ENCODE peak calls at places on chromosomes 5 and 9, in seven cellular contexts. X, I, B, G, W, Z and F are unnamed samples.

GRCh38 chr9:128684325-128685021 is 4.5 kb upstream of the SET start:
- DNase-seq in W (peak; percentile 77), B (peak; percentile 87), G (no peak), I (peak; percentile 94), X (peak; percentile 60), Z (peak; percentile 78), F (no peak)

GRCh38 chr5:142275496-142275895 is 49.3 kb downstream of the SPRY4 start:
- DNase-seq in G (no peak), W (no peak), X (no peak), Z (no peak), I (peak; percentile 98), B (no peak), F (no peak)

GRCh38 chr5:140055152-140055551 is 12.1 kb upstream of the NRG2 start:
- DNase-seq in X (no peak), I (no peak), W (no peak), B (no peak), G (no peak), Z (no peak), F (no peak)

GRCh38 chr5:66987949-66988838 is 208.4 kb downstream of the CD180 start:
- DNase-seq in Z (no peak), I (no peak), B (no peak), W (no peak), G (no peak), X (peak; percentile 32), F (no peak)

GRCh38 chr5:59134770-59135169 is 551.9 kb downstream of the RAB3C start:
- DNase-seq in Z (no peak), I (no peak), W (no peak), G (no peak), X (no peak), B (no peak), F (no peak)

GRCh38 chr5:170484459-170484831 is 19.4 kb upstream of the KCNIP1 start:
- DNase-seq in B (no peak), Z (no peak), X (no peak), W (no peak), I (no peak), G (no peak), F (no peak)

GRCh38 chr9:107711528-107711927 is 222.0 kb upstream of the KLF4 start:
- DNase-seq in Z (no peak), B (peak; percentile 29), W (no peak), I (peak; percentile 88), X (peak; percentile 80), G (peak; percentile 87), F (peak; percentile 73)

GRCh38 chr5:55234171-55234700 is 828 bp upstream of the CCNO start:
- DNase-seq in G (no peak), Z (no peak), I (peak; percentile 47), B (no peak), X (peak; percentile 38), W (no peak), F (no peak)

GRCh38 chr5:179123109-179123426 is 62.9 kb downstream of the ZNF354C start:
- DNase-seq in Z (peak; percentile 17), I (no peak), G (no peak), W (no peak), B (no peak), X (no peak), F (no peak)

GRCh38 chr9:131330814-131331600 is 41.5 kb downstream of the PLPP7 start:
- DNase-seq in G (no peak), X (no peak), Z (peak; percentile 80), I (no peak), B (no peak), W (no peak), F (no peak)

GRCh38 chr5:134438268-134438622 is 26.6 kb upstream of the CDKN2AIPNL start:
- DNase-seq in G (peak; percentile 19), I (peak; percentile 40), X (peak; percentile 79), W (no peak), B (no peak), Z (no peak), F (no peak)

GRCh38 chr5:141681695-141682641 is at the start of gene ARAP3:
- DNase-seq in X (peak; percentile 83), B (peak; percentile 72), G (peak; percentile 49), W (peak; percentile 79), Z (peak; percentile 88), I (peak; percentile 86), F (peak; percentile 43)

GRCh38 chr9:93116049-93116961 is 17.7 kb downstream of the NINJ1 start:
- DNase-seq in X (no peak), Z (no peak), G (no peak), B (peak; percentile 93), W (peak; percentile 83), I (no peak), F (no peak)

GRCh38 chr5:132237141-132237540 is 9.5 kb upstream of the P4HA2 start:
- DNase-seq in B (no peak), X (no peak), G (no peak), Z (no peak), W (peak; percentile 15), I (no peak), F (no peak)

GRCh38 chr5:9358961-9359686 is 186.8 kb downstream of the SEMA5A start:
- DNase-seq in B (no peak), X (peak; percentile 86), I (peak; percentile 48), G (peak; percentile 51), Z (no peak), W (no peak), F (peak; percentile 71)

GRCh38 chr5:174622067-174622466 is 102.3 kb upstream of the MSX2 start:
- DNase-seq in I (no peak), Z (no peak), B (no peak), X (no peak), W (no peak), G (no peak), F (no peak)

GRCh38 chr5:175657593-175658271 is at the start of gene HRH2:
- DNase-seq in B (peak; percentile 89), W (peak; percentile 33), Z (peak; percentile 71), G (no peak), X (no peak), I (peak; percentile 14), F (no peak)

GRCh38 chr9:10697044-10697443 is 84.2 kb upstream of the PTPRD start:
- DNase-seq in X (no peak), I (no peak), G (no peak), Z (no peak), B (no peak), W (no peak), F (no peak)

GRCh38 chr9:128114326-128115186 is 13.0 kb downstream of the PTGES2 start:
- DNase-seq in Z (no peak), W (no peak), I (no peak), G (no peak), B (no peak), X (no peak), F (no peak)

GRCh38 chr5:77390795-77391194 is 101.3 kb downstream of the WDR41 start:
- DNase-seq in I (peak; percentile 29), X (peak; percentile 59), W (no peak), Z (no peak), G (peak; percentile 40), B (no peak), F (peak; percentile 8)

GRCh38 chr9:73565833-73566465 is 414.3 kb downstream of the ANXA1 start:
- DNase-seq in I (peak; percentile 54), B (no peak), G (no peak), Z (no peak), X (peak; percentile 64), W (no peak), F (no peak)

GRCh38 chr5:126358525-126358924 is 64.7 kb upstream of the GRAMD2B start:
- DNase-seq in G (no peak), B (no peak), Z (no peak), I (peak; percentile 59), X (peak; percentile 55), W (no peak), F (no peak)

GRCh38 chr5:71899865-71900342 is 180.8 kb downstream of the CARTPT start:
- DNase-seq in W (no peak), G (no peak), Z (no peak), B (no peak), I (peak; percentile 84), X (no peak), F (no peak)

GRCh38 chr9:133612816-133613215 is 3.6 kb upstream of the FAM163B start:
- DNase-seq in I (no peak), B (no peak), X (no peak), G (no peak), W (no peak), Z (no peak), F (no peak)

GRCh38 chr5:145483211-145483610 is 351.9 kb downstream of the PRELID2 start:
- DNase-seq in X (peak; percentile 27), B (no peak), W (no peak), G (no peak), Z (no peak), I (peak; percentile 90), F (no peak)

DNA sequence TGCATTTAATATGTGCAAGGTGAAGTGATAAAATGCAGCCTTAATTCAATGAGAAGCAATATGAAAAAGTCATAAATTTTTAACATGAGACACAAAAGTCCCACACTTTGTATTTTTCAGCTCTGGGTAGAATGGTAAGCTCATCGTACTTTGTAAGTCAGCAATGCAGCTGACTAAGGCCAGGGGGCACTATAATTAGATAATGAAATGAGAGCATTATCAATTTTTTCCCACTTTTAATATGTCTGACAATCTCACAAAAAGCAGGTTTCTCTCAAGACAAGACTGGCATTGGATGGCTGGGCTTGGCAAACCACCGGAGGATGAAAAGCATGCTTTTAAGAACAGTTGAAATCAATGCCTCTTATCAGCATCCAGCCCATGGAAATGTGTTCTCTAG is 162.8 kb downstream of the FAM174A start:
- DNase-seq in G (no peak), W (no peak), Z (no peak), B (no peak), X (no peak), I (no peak), F (no peak)
- TF ChIP-seq CTCF in G (peak; percentile 16), W (no peak), Z (peak; percentile 45), B (no peak), X (peak; percentile 16), I (peak; percentile 7), F (peak; percentile 44)

GRCh38 chr9:69211424-69212036 is 37.5 kb downstream of the TJP2 start:
- DNase-seq in W (no peak), I (no peak), Z (no peak), B (no peak), X (no peak), G (no peak), F (no peak)

GRCh38 chr9:69204378-69204777 is 30.3 kb downstream of the TJP2 start:
- DNase-seq in X (no peak), I (no peak), B (no peak), Z (no peak), G (no peak), W (no peak), F (no peak)

GRCh38 chr9:69206047-69206446 is 32.0 kb downstream of the TJP2 start:
- DNase-seq in G (no peak), I (no peak), Z (no peak), X (no peak), W (no peak), B (no peak), F (no peak)

GRCh38 chr9:69204869-69205268 is 30.8 kb downstream of the TJP2 start:
- DNase-seq in G (no peak), I (peak; percentile 37), B (no peak), Z (no peak), X (no peak), W (peak; percentile 64), F (no peak)

GRCh38 chr9:69207503-69207902 is 33.4 kb downstream of the TJP2 start:
- DNase-seq in G (no peak), W (no peak), B (no peak), X (no peak), Z (no peak), I (no peak), F (no peak)
- TF ChIP-seq CTCF in G (no peak), W (no peak), B (no peak), X (peak; percentile 7), Z (peak; percentile 12), I (no peak), F (peak; percentile 7)

GRCh38 chr9:96245399-96245798 is 56.6 kb downstream of the HSD17B3 start:
- DNase-seq in Z (peak; percentile 79), X (no peak), B (no peak), I (no peak), W (no peak), G (no peak), F (no peak)
- TF ChIP-seq CTCF in Z (peak; percentile 77), X (peak; percentile 13), B (no peak), I (no peak), W (no peak), G (no peak), F (no peak)

GRCh38 chr9:113410207-113411158 is at the start of the genes C9orf43 and POLE3:
- DNase-seq in X (peak; percentile 98), G (peak; percentile 74), B (peak; percentile 96), W (peak; percentile 95), Z (peak; percentile 94), I (peak; percentile 96), F (peak; percentile 86)
- TF ChIP-seq CTCF in X (no peak), G (peak; percentile 12), B (no peak), W (no peak), Z (no peak), I (no peak), F (no peak)